ENCODE peak calls at places on chromosomes 2 and 18, in five cellular contexts. Y, M, P, J and L are unnamed samples.

GRCh38 chr2:126877861-126878565 is 20.7 kb upstream of the TEX51 start:
- DNase-seq in M (no peak), P (no peak), J (no peak), Y (no peak), L (no peak)

GRCh38 chr2:37652199-37652640 is 19.2 kb downstream of the CDC42EP3 start:
- DNase-seq in J (no peak), Y (no peak), M (no peak), P (peak), L (no peak)

GRCh38 chr2:70608373-70608772 is 54.7 kb upstream of the TGFA start:
- DNase-seq in J (no peak), Y (no peak), M (no peak), P (peak), L (no peak)

GRCh38 chr2:191064590-191064989 is 50.6 kb upstream of the STAT1 start:
- DNase-seq in M (no peak), Y (no peak), P (no peak), J (no peak), L (no peak)

GRCh38 chr2:75790121-75790520 is 79.4 kb upstream of the GCFC2 start:
- DNase-seq in Y (no peak), P (peak), J (no peak), M (no peak), L (no peak)

GRCh38 chr2:69645026-69645425 is 1.5 kb upstream of the AAK1 start:
- DNase-seq in Y (no peak), J (no peak), P (no peak), M (no peak), L (no peak)

GRCh38 chr2:165467921-165468320 is 1.6 kb upstream of the CSRNP3 start:
- DNase-seq in Y (no peak), J (no peak), P (no peak), M (no peak), L (no peak)

GRCh38 chr2:204019572-204020501 is 83.3 kb downstream of the ICOS start:
- DNase-seq in P (peak), Y (peak), J (no peak), M (no peak), L (no peak)

GRCh38 chr2:72931280-72931910 is 14.1 kb downstream of the EMX1 start:
- DNase-seq in P (peak), M (no peak), Y (no peak), J (no peak), L (no peak)

GRCh38 chr18:36572135-36572856 is 256.5 kb downstream of the TPGS2 start:
- DNase-seq in J (peak), M (peak), P (no peak), Y (no peak), L (peak)

GRCh38 chr2:139924070-139924469 is 1143.9 kb upstream of the NXPH2 start:
- DNase-seq in M (no peak), P (no peak), J (no peak), Y (no peak), L (no peak)

GRCh38 chr18:76994086-76994654 is 138.4 kb downstream of the MBP start:
- DNase-seq in P (no peak), J (no peak), Y (no peak), M (no peak), L (no peak)

GRCh38 chr2:31270871-31271270 is 36.9 kb downstream of the EHD3 start:
- DNase-seq in P (no peak), M (no peak), J (no peak), Y (no peak), L (no peak)